ENCODE peak calls at places on chromosomes 7 and 10, in seven cellular contexts. I, Y, M, T, O, G and K are unnamed samples.

GRCh38 chr10:11603741-11604140 is 7.7 kb downstream of the USP6NL start:
- DNase-seq in G (no peak), I (no peak), M (no peak), O (no peak), T (no peak), Y (no peak), K (no peak)

GRCh38 chr10:30057421-30057841 is 2.0 kb downstream of the JCAD start:
- DNase-seq in I (peak), O (no peak), M (no peak), Y (no peak), G (no peak), T (peak), K (no peak)

GRCh38 chr10:44947356-44948152 is 12.0 kb upstream of the RASSF4 start:
- DNase-seq in I (no peak), O (no peak), Y (no peak), T (no peak), G (no peak), M (no peak), K (no peak)

GRCh38 chr10:10870523-10871241 is 147.0 kb upstream of the CELF2 start:
- DNase-seq in T (no peak), I (no peak), Y (no peak), M (no peak), O (no peak), G (no peak), K (no peak)

GRCh38 chr10:132377326-132377725 is 19.7 kb upstream of the PWWP2B start:
- DNase-seq in I (no peak), O (no peak), M (no peak), T (no peak), Y (no peak), G (no peak), K (peak)

GRCh38 chr10:98394855-98395440 is 20.0 kb downstream of the PYROXD2 start:
- DNase-seq in T (no peak), M (no peak), G (no peak), O (no peak), Y (no peak), I (no peak), K (no peak)

GRCh38 chr7:150957119-150958020 is 20.8 kb downstream of the KCNH2 start:
- DNase-seq in O (no peak), M (no peak), Y (no peak), G (no peak), I (no peak), T (no peak), K (no peak)

GRCh38 chr7:25795824-25796235 is 356.2 kb upstream of the NFE2L3 start:
- DNase-seq in M (peak), G (no peak), Y (peak), I (peak), T (no peak), O (no peak), K (no peak)

GRCh38 chr10:72692897-72693598 is 1.1 kb downstream of the MCU start:
- DNase-seq in M (peak), O (peak), G (no peak), T (peak), Y (peak), I (peak), K (no peak)

GRCh38 chr10:317219-317868 is 182.1 kb downstream of the ZMYND11 start:
- DNase-seq in M (peak), G (no peak), I (peak), T (no peak), Y (peak), O (no peak), K (no peak)

GRCh38 chr10:18424200-18424599 is 227.2 kb downstream of the NSUN6 start:
- DNase-seq in Y (no peak), I (no peak), M (no peak), G (no peak), T (no peak), O (no peak), K (no peak)

GRCh38 chr10:110535958-110536891 is 31.3 kb upstream of the SMC3 start:
- DNase-seq in G (no peak), T (peak), Y (peak), M (peak), I (peak), O (no peak), K (no peak)

GRCh38 chr10:68543004-68543918 is 15.9 kb upstream of the SLC25A16 start:
- DNase-seq in T (peak), I (peak), G (no peak), M (peak), O (peak), Y (no peak), K (no peak)

GRCh38 chr10:69479737-69480412 is 28.6 kb downstream of the TSPAN15 start:
- DNase-seq in M (no peak), T (no peak), I (no peak), O (no peak), Y (peak), G (no peak), K (no peak)

GRCh38 chr7:94445696-94446194 is 51.0 kb downstream of the COL1A2 start:
- DNase-seq in T (no peak), Y (no peak), G (no peak), O (no peak), M (no peak), I (no peak), K (no peak)

GRCh38 chr7:30028749-30029635 is 780 bp downstream of the PLEKHA8 start:
- DNase-seq in T (peak), I (peak), Y (peak), O (peak), G (no peak), M (peak), K (peak)

GRCh38 chr10:122127943-122128342 is 139.0 kb downstream of the TACC2 start:
- DNase-seq in T (peak), O (peak), G (no peak), Y (no peak), M (peak), I (peak), K (no peak)

GRCh38 chr10:71204746-71205145 is 7.6 kb upstream of the UNC5B start:
- DNase-seq in I (no peak), G (no peak), O (no peak), M (no peak), T (no peak), Y (no peak), K (no peak)

GRCh38 chr10:44056206-44056605 is 328.7 kb downstream of the CXCL12 start:
- DNase-seq in M (no peak), Y (no peak), O (no peak), I (no peak), T (no peak), G (no peak), K (no peak)

GRCh38 chr10:102297132-102297531 is 51.8 kb downstream of the GBF1 start:
- DNase-seq in O (no peak), T (no peak), M (no peak), G (no peak), I (no peak), Y (no peak), K (no peak)

GRCh38 chr7:6516387-6516983 is 34.8 kb downstream of the GRID2IP start:
- DNase-seq in Y (peak), G (peak), T (peak), O (peak), M (peak), I (peak), K (peak)

GRCh38 chr7:158266817-158267736 is 320.5 kb downstream of the PTPRN2 start:
- DNase-seq in G (no peak), T (no peak), Y (no peak), I (no peak), M (no peak), O (no peak), K (peak)

GRCh38 chr7:151551820-151552219 is 32.1 kb upstream of the RHEB start:
- DNase-seq in I (peak), O (no peak), M (no peak), G (no peak), T (no peak), Y (no peak), K (no peak)

GRCh38 chr10:5434017-5434753 is 21.8 kb downstream of the NET1 start:
- DNase-seq in I (peak), T (peak), Y (peak), G (peak), M (peak), O (peak), K (no peak)

GRCh38 chr10:119595134-119595714 is 1.5 kb downstream of the TIAL1 start:
- DNase-seq in M (peak), I (peak), Y (peak), T (peak), O (peak), G (no peak), K (no peak)

DNA sequence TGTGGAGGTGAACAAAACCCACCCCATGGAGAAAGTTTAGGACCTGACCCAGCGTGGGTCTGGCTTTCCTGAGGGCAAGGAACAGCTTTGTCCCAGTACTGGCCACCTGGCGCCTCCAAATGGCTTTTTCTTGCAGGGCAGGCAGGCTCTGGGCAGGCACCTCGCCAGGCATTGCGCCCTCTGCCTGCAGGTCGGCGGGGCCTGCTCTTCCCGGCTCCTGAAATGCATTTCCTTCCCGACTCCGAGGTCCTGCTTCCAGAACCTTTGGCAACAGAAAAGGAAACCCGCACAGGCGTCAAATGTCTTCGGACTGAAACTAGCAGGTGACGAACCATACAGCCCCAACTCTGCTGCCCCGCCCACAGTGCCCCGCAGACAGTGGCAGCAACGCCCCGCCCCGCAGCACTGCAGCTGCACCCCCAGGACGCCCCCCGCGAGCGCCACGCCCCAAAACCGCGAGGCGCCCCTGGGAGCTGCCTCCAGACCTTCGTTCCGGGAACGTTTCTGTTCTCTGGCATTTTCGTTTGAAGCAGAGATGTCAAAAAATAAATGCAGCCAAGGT is 65.5 kb downstream of the C10orf143 start:
- DNase-seq in O (no peak), G (no peak), T (peak), Y (peak), I (no peak), M (no peak), K (no peak)
- TF ChIP-seq CTCF in O (no peak), G (peak), T (peak), Y (no peak), I (peak), M (no peak), K (no peak)

GRCh38 chr7:1403844-1404404 is 55.3 kb downstream of the MICALL2 start:
- DNase-seq in G (no peak), Y (peak), I (peak), T (peak), O (peak), M (peak), K (no peak)
- TF ChIP-seq CTCF in G (peak), Y (peak), I (peak), T (no peak), O (peak), M (peak), K (no peak)

GRCh38 chr7:66950311-66950710 is 29.3 kb downstream of the TMEM248 start:
- DNase-seq in O (no peak), G (no peak), T (no peak), Y (no peak), M (no peak), I (peak), K (no peak)

GRCh38 chr7:66952343-66953043 is 31.5 kb downstream of the TMEM248 start:
- DNase-seq in T (peak), G (no peak), Y (peak), M (peak), O (peak), I (peak), K (no peak)

GRCh38 chr7:66953044-66953427 is 32.0 kb downstream of the TMEM248 start:
- DNase-seq in T (no peak), I (no peak), G (no peak), M (no peak), O (no peak), Y (no peak), K (no peak)

GRCh38 chr7:66948480-66949109 is 27.6 kb downstream of the TMEM248 start:
- DNase-seq in M (no peak), Y (no peak), T (no peak), O (no peak), I (no peak), G (no peak), K (no peak)

DNA sequence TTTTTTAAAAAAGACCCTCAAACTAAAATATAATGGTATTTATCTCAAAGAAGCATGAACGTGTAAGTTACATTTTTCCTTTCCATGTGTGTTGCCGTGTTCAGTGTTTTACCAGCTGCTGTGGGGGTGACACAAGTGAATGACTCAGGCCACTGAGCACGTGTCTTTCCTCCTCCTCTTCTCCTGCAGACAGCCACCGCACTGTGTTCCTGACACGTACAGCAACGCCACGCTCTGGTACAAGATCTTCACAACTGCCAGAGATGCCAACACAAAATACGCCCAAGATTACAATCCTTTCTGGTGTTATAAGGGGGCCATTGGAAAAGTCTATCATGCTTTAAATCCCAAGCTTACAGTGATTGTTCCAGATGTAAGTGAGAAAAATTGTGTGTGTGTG is 29.7 kb downstream of the TMEM248 start:
- DNase-seq in O (no peak), G (no peak), Y (no peak), I (peak), M (peak), T (no peak), K (no peak)
- TF ChIP-seq CTCF in O (no peak), G (no peak), Y (no peak), I (no peak), M (no peak), T (no peak), K (no peak)

DNA sequence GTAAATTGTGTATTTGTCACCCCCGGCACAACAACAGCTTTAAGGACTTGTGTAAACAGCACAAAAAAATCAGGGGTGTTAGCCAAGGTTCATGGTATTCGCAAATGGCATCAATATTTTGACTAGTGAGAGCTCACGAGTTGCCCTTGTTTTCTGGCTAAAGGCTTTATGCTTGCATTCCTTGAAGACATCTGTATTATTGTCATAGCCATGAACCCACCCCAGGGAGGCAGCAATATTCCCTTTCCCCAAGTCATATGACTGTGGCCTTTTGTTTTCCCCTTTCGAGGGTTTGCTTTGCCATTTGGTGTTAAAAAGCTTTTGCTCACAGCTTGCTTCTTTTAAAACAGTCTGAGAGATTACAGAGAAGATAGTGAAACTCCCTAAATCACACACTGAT is 172.5 kb downstream of the ADAM12 start:
- DNase-seq in O (no peak), I (no peak), G (no peak), M (no peak), Y (no peak), T (no peak), K (no peak)
- TF ChIP-seq CTCF in O (no peak), I (no peak), G (no peak), M (no peak), Y (no peak), T (no peak), K (no peak)

DNA sequence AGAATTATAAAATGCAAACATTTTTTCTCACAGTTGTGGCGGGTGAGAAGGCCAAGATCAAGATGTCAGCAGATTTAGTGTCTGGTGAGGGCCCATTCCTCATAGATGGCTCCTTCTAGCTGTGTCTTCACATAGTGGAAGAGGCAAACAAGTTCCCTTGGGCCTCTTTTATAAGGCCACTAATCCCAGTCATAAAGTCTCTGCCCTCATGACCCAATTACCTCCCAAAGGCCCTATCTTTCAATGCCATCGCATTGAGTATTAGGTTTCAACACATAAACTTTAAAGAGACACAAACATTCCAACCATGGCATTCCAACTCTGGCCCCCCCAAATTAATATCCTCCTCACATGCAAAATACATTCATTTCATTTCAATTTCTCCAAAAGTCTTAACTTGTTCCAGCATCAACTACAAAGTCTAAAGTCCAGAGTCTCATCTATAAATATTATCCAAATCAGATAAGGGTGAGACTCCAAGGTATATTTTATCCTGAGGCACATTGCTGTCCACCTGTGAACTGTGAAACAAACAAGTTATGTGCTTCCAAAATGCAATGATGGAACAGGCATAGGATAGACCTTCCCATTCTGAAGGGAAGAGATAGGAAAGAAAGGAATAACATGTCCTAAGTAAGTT is 313.0 kb downstream of the TNS3 start:
- DNase-seq in Y (no peak), G (no peak), M (no peak), I (no peak), O (no peak), T (no peak), K (no peak)
- TF ChIP-seq CTCF in Y (no peak), G (no peak), M (no peak), I (no peak), O (no peak), T (no peak), K (no peak)

DNA sequence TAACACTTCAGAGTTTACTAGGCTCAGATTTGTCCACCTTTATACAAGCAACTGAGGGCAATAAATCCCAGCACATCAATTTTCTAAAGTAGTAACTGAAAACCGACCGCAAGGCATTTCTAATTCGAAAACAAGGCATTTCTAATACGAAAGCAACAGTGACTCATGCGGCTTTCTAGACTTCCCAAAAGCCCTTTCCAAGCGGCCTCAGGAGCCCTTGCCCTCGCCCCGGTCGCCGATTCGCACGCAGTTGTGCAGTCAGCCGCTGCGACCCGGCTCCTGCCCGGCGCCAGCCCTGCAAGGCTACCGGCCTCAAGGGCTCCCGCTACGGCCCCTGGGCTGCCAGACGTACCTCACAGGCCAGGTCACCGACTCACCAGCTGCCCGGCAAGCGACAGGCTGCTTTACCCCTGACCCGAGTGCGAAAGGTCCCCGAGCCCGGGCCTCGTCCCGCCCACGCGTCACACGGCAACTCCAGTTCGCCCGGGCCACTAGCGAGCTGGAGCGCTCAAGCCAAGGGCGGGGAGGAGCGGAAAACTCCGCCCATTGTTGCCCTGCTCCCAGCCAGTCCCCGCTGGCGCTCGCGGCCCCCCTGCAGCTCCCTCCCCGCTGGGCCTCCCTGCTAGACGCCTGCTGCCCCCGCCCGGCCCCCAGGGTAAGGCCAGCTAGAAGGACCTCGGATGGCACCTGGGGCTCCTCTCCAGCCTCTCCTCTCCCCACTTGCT is 7.3 kb downstream of the NCOA4 start:
- DNase-seq in G (no peak), T (peak), M (peak), O (peak), Y (peak), I (peak), K (peak)
- TF ChIP-seq CTCF in G (peak), T (peak), M (peak), O (peak), Y (peak), I (peak), K (no peak)

GRCh38 chr7:142560166-142560565 is 189.1 kb upstream of the PRSS1 start:
- DNase-seq in T (no peak), M (no peak), G (no peak), O (no peak), I (no peak), Y (no peak), K (no peak)

GRCh38 chr7:142557971-142558582 is 191.2 kb upstream of the PRSS1 start:
- DNase-seq in M (peak), G (no peak), O (peak), Y (peak), T (peak), I (peak), K (no peak)

GRCh38 chr7:142554555-142555532 is 194.4 kb upstream of the PRSS1 start:
- DNase-seq in O (no peak), T (no peak), M (no peak), I (peak), Y (no peak), G (no peak), K (no peak)

GRCh38 chr7:142553216-142553615 is 196.1 kb upstream of the PRSS1 start:
- DNase-seq in T (peak), I (no peak), Y (no peak), G (no peak), M (no peak), O (no peak), K (no peak)

GRCh38 chr7:142556745-142557144 is 192.5 kb upstream of the PRSS1 start:
- DNase-seq in G (peak), M (peak), I (peak), Y (peak), O (peak), T (peak), K (peak)
- TF ChIP-seq CTCF in G (peak), M (peak), I (peak), Y (peak), O (no peak), T (no peak), K (no peak)